ENCODE peak calls at places on chromosomes 4 and X, in ten cellular contexts. N is mesenchymal stem cell; M is AG04450; I is nucleus accumbens; K is activated T-cell treated with anti-CD3 and anti-CD28 coated beads, Interleukin-2, amount 50 U/mL, for 48 hours; P is T-helper 1 cell; Z is Panc1; A is T-helper 9 cell; D is SJCRH30; B is amygdala. J is an unnamed sample.

GRCh38 chrX:39337461-39337860 is 536.2 kb downstream of the MID1IP1 start:
- DNase-seq in A (no peak), N (no peak), B (no peak), P (no peak), D (no peak), M (no peak), Z (no peak), K (no peak), I (no peak), J (no peak)

GRCh38 chr4:112257098-112257497 is 25.5 kb downstream of the AP1AR start:
- DNase-seq in M (no peak), Z (no peak), N (no peak), I (no peak), A (no peak), B (no peak), P (no peak), D (no peak), K (no peak), J (no peak)

GRCh38 chr4:11634283-11634682 is 205.6 kb upstream of the HS3ST1 start:
- DNase-seq in N (no peak), Z (no peak), P (no peak), A (no peak), I (no peak), K (no peak), D (no peak), B (no peak), M (no peak), J (no peak)

GRCh38 chr4:6345096-6345830 is 75.6 kb downstream of the WFS1 start:
- DNase-seq in N (no peak), B (no peak), M (no peak), I (no peak), D (no peak), K (no peak), A (no peak), P (no peak), Z (no peak), J (no peak)

GRCh38 chrX:50813843-50814661 is at the start of gene SHROOM4:
- DNase-seq in D (peak), M (no peak), Z (no peak), A (no peak), N (peak), P (no peak), B (peak), I (peak), K (no peak), J (peak)

GRCh38 chr4:123463869-123464268 is 67.3 kb downstream of the SPRY1 start:
- DNase-seq in D (no peak), P (no peak), B (no peak), M (no peak), I (no peak), A (no peak), Z (no peak), K (no peak), N (no peak), J (no peak)

GRCh38 chr4:76657443-76657842 is 222.4 kb downstream of the SHROOM3 start:
- DNase-seq in B (no peak), A (no peak), K (no peak), D (peak), I (no peak), Z (no peak), P (no peak), M (no peak), N (no peak), J (no peak)

GRCh38 chrX:34656842-34657780 is at the start of gene TMEM47:
- DNase-seq in I (peak), A (no peak), B (peak), M (peak), N (peak), D (peak), P (no peak), Z (no peak), K (no peak), J (peak)

GRCh38 chr4:13160906-13161305 is 323.2 kb downstream of the RAB28 start:
- DNase-seq in A (no peak), B (no peak), N (no peak), Z (no peak), M (no peak), D (no peak), I (no peak), K (no peak), P (no peak), J (no peak)

GRCh38 chr4:6469898-6470501 is 2.4 kb downstream of the PPP2R2C start:
- DNase-seq in I (no peak), N (no peak), Z (no peak), P (no peak), M (no peak), B (no peak), A (no peak), D (no peak), K (no peak), J (no peak)

GRCh38 chr4:46389301-46389761 is 597 bp downstream of the GABRA2 start:
- DNase-seq in A (no peak), M (no peak), I (no peak), Z (no peak), B (no peak), N (peak), P (no peak), K (no peak), D (no peak), J (peak)